ENCODE peak calls at places on chromosomes 6 and 20, in seven cellular contexts. T, W, K, F, N, E and B are unnamed samples.

GRCh38 chr6:147789430-147789947 is 281.0 kb downstream of the SAMD5 start:
- DNase-seq in T (no peak), E (no peak), N (no peak), K (no peak), F (no peak), W (no peak), B (no peak)

GRCh38 chr6:40376113-40376650 is 211.0 kb downstream of the LRFN2 start:
- DNase-seq in N (no peak), E (no peak), T (no peak), W (no peak), F (no peak), K (no peak), B (no peak)

GRCh38 chr6:83879746-83880145 is 20.3 kb downstream of the CYB5R4 start:
- DNase-seq in E (no peak), K (no peak), W (no peak), N (no peak), T (no peak), F (no peak), B (no peak)

GRCh38 chr6:148044261-148044731 is 298.3 kb upstream of the SASH1 start:
- DNase-seq in W (no peak), E (peak; percentile 3), N (no peak), T (no peak), F (no peak), K (peak; percentile 57), B (peak; percentile 75)

GRCh38 chr6:149752600-149752999 is 3.1 kb downstream of the PCMT1 start:
- DNase-seq in T (no peak), E (no peak), N (no peak), W (peak; percentile 31), F (no peak), K (no peak), B (no peak)

GRCh38 chr20:16518068-16518783 is 55.0 kb downstream of the KIF16B start:
- DNase-seq in W (peak; percentile 58), T (peak; percentile 2), N (no peak), F (peak; percentile 73), K (no peak), E (peak; percentile 56), B (peak; percentile 41)

GRCh38 chr20:58755751-58756524 is 63.3 kb downstream of the NPEPL1 start:
- DNase-seq in K (no peak), T (no peak), N (no peak), E (no peak), F (no peak), W (peak; percentile 1), B (no peak)

GRCh38 chr20:40265872-40266533 is 423.0 kb downstream of the MAFB start:
- DNase-seq in W (peak; percentile 39), F (peak; percentile 68), E (no peak), N (no peak), T (no peak), K (no peak), B (peak; percentile 26)

GRCh38 chr20:40513010-40513409 is 176.0 kb downstream of the MAFB start:
- DNase-seq in K (no peak), E (no peak), T (no peak), W (no peak), N (no peak), F (no peak), B (peak; percentile 51)

GRCh38 chr6:1770435-1770843 is 160.7 kb downstream of the FOXC1 start:
- DNase-seq in W (peak; percentile 16), T (peak; percentile 21), E (no peak), K (no peak), F (no peak), N (no peak), B (peak; percentile 68)

GRCh38 chr6:126039284-126039683 is 52.9 kb downstream of the TRMT11 start:
- DNase-seq in T (no peak), K (no peak), E (peak; percentile 52), W (peak; percentile 75), F (peak; percentile 72), N (no peak), B (peak; percentile 80)

GRCh38 chr6:168342626-168343025 is 23.0 kb upstream of the DACT2 start:
- DNase-seq in T (no peak), E (no peak), K (no peak), N (no peak), F (no peak), W (no peak), B (no peak)